ENCODE peak calls at places on chromosome 22, in eight cellular contexts. One of them, this sample, is unnamed.
A peak's percentile ranks its signal among the peaks of the same experiment; 100 is the strongest.

GRCh38 chr22:43260818-43261217 is 73.9 kb upstream of the TTLL12 start:
- DNase-seq in GM23338: no peak
- DNase-seq in activated gamma-delta T cell treated with Interleukin-2 at 50 U/mL for 16 hours: no peak
- DNase-seq in stimulated activated CD8-positive, alpha-beta memory T cell treated with anti-CD3 and anti-CD28 coated beads, Interleukin-15, amount 100 ng/mL, for 4 hours: no peak
- DNase-seq in NCI-H2227 treated with DMSO at 0.1 percent for 48 hours: no peak
- DNase-seq in AG09309: no peak
- DNase-seq in activated CD8-positive, alpha-beta memory T cell treated with anti-CD3 and anti-CD28 coated beads for 4 hours: no peak
- DNase-seq in PC-3: no peak
- DNase-seq in this sample: no peak

GRCh38 chr22:36367066-36367465 is 20.7 kb downstream of the MYH9 start:
- DNase-seq in GM23338: no peak
- DNase-seq in activated gamma-delta T cell treated with Interleukin-2 at 50 U/mL for 16 hours: no peak
- DNase-seq in stimulated activated CD8-positive, alpha-beta memory T cell treated with anti-CD3 and anti-CD28 coated beads, Interleukin-15, amount 100 ng/mL, for 4 hours: no peak
- DNase-seq in NCI-H2227 treated with DMSO at 0.1 percent for 48 hours: no peak
- DNase-seq in AG09309: no peak
- DNase-seq in activated CD8-positive, alpha-beta memory T cell treated with anti-CD3 and anti-CD28 coated beads for 4 hours: no peak
- DNase-seq in PC-3: no peak
- DNase-seq in this sample: no peak

GRCh38 chr22:46107089-46107664 is 43.1 kb upstream of the PPARA start:
- DNase-seq in GM23338: no peak
- DNase-seq in activated gamma-delta T cell treated with Interleukin-2 at 50 U/mL for 16 hours: no peak
- DNase-seq in stimulated activated CD8-positive, alpha-beta memory T cell treated with anti-CD3 and anti-CD28 coated beads, Interleukin-15, amount 100 ng/mL, for 4 hours: no peak
- DNase-seq in NCI-H2227 treated with DMSO at 0.1 percent for 48 hours: no peak
- DNase-seq in AG09309: no peak
- DNase-seq in activated CD8-positive, alpha-beta memory T cell treated with anti-CD3 and anti-CD28 coated beads for 4 hours: no peak
- DNase-seq in PC-3: no peak
- DNase-seq in this sample: no peak

GRCh38 chr22:24129980-24130379 is 51.3 kb upstream of the SUSD2 start:
- DNase-seq in GM23338: no peak
- DNase-seq in activated gamma-delta T cell treated with Interleukin-2 at 50 U/mL for 16 hours: no peak
- DNase-seq in stimulated activated CD8-positive, alpha-beta memory T cell treated with anti-CD3 and anti-CD28 coated beads, Interleukin-15, amount 100 ng/mL, for 4 hours: no peak
- DNase-seq in NCI-H2227 treated with DMSO at 0.1 percent for 48 hours: no peak
- DNase-seq in AG09309: no peak
- DNase-seq in activated CD8-positive, alpha-beta memory T cell treated with anti-CD3 and anti-CD28 coated beads for 4 hours: no peak
- DNase-seq in PC-3: no peak
- DNase-seq in this sample: no peak

GRCh38 chr22:39941661-39942060 is 18.5 kb upstream of the TMA7B start:
- DNase-seq in GM23338: no peak
- DNase-seq in activated gamma-delta T cell treated with Interleukin-2 at 50 U/mL for 16 hours: no peak
- DNase-seq in stimulated activated CD8-positive, alpha-beta memory T cell treated with anti-CD3 and anti-CD28 coated beads, Interleukin-15, amount 100 ng/mL, for 4 hours: no peak
- DNase-seq in NCI-H2227 treated with DMSO at 0.1 percent for 48 hours: no peak
- DNase-seq in AG09309: no peak
- DNase-seq in activated CD8-positive, alpha-beta memory T cell treated with anti-CD3 and anti-CD28 coated beads for 4 hours: no peak
- DNase-seq in PC-3: no peak
- DNase-seq in this sample: no peak

GRCh38 chr22:29782061-29782845 is 15.1 kb downstream of the UQCR10 start:
- DNase-seq in GM23338: no peak
- DNase-seq in activated gamma-delta T cell treated with Interleukin-2 at 50 U/mL for 16 hours: no peak
- DNase-seq in stimulated activated CD8-positive, alpha-beta memory T cell treated with anti-CD3 and anti-CD28 coated beads, Interleukin-15, amount 100 ng/mL, for 4 hours: no peak
- DNase-seq in NCI-H2227 treated with DMSO at 0.1 percent for 48 hours: no peak
- DNase-seq in AG09309: no peak
- DNase-seq in activated CD8-positive, alpha-beta memory T cell treated with anti-CD3 and anti-CD28 coated beads for 4 hours: no peak
- DNase-seq in PC-3: peak; percentile 21
- DNase-seq in this sample: no peak

GRCh38 chr22:27791494-27792241 is 9.9 kb downstream of the MN1 start:
- DNase-seq in GM23338: no peak
- DNase-seq in activated gamma-delta T cell treated with Interleukin-2 at 50 U/mL for 16 hours: no peak
- DNase-seq in stimulated activated CD8-positive, alpha-beta memory T cell treated with anti-CD3 and anti-CD28 coated beads, Interleukin-15, amount 100 ng/mL, for 4 hours: no peak
- DNase-seq in NCI-H2227 treated with DMSO at 0.1 percent for 48 hours: no peak
- DNase-seq in AG09309: no peak
- DNase-seq in activated CD8-positive, alpha-beta memory T cell treated with anti-CD3 and anti-CD28 coated beads for 4 hours: no peak
- DNase-seq in PC-3: no peak
- DNase-seq in this sample: no peak

GRCh38 chr22:46444390-46444854 is 93.0 kb downstream of the CELSR1 start:
- DNase-seq in GM23338: peak; percentile 43
- DNase-seq in activated gamma-delta T cell treated with Interleukin-2 at 50 U/mL for 16 hours: no peak
- DNase-seq in stimulated activated CD8-positive, alpha-beta memory T cell treated with anti-CD3 and anti-CD28 coated beads, Interleukin-15, amount 100 ng/mL, for 4 hours: no peak
- DNase-seq in NCI-H2227 treated with DMSO at 0.1 percent for 48 hours: no peak
- DNase-seq in AG09309: no peak
- DNase-seq in activated CD8-positive, alpha-beta memory T cell treated with anti-CD3 and anti-CD28 coated beads for 4 hours: no peak
- DNase-seq in PC-3: no peak
- DNase-seq in this sample: no peak

GRCh38 chr22:44442186-44442465 is 55.9 kb downstream of the RTL6 start:
- DNase-seq in GM23338: no peak
- DNase-seq in activated gamma-delta T cell treated with Interleukin-2 at 50 U/mL for 16 hours: no peak
- DNase-seq in stimulated activated CD8-positive, alpha-beta memory T cell treated with anti-CD3 and anti-CD28 coated beads, Interleukin-15, amount 100 ng/mL, for 4 hours: no peak
- DNase-seq in NCI-H2227 treated with DMSO at 0.1 percent for 48 hours: no peak
- DNase-seq in AG09309: no peak
- DNase-seq in activated CD8-positive, alpha-beta memory T cell treated with anti-CD3 and anti-CD28 coated beads for 4 hours: no peak
- DNase-seq in PC-3: no peak
- DNase-seq in this sample: no peak

GRCh38 chr22:35688913-35689675 is 28.6 kb upstream of the APOL5 start:
- DNase-seq in GM23338: no peak
- DNase-seq in activated gamma-delta T cell treated with Interleukin-2 at 50 U/mL for 16 hours: no peak
- DNase-seq in stimulated activated CD8-positive, alpha-beta memory T cell treated with anti-CD3 and anti-CD28 coated beads, Interleukin-15, amount 100 ng/mL, for 4 hours: no peak
- DNase-seq in NCI-H2227 treated with DMSO at 0.1 percent for 48 hours: no peak
- DNase-seq in AG09309: no peak
- DNase-seq in activated CD8-positive, alpha-beta memory T cell treated with anti-CD3 and anti-CD28 coated beads for 4 hours: no peak
- DNase-seq in PC-3: no peak
- DNase-seq in this sample: no peak

GRCh38 chr22:35024364-35024692 is 41.6 kb upstream of the ISX start:
- DNase-seq in GM23338: no peak
- DNase-seq in activated gamma-delta T cell treated with Interleukin-2 at 50 U/mL for 16 hours: no peak
- DNase-seq in stimulated activated CD8-positive, alpha-beta memory T cell treated with anti-CD3 and anti-CD28 coated beads, Interleukin-15, amount 100 ng/mL, for 4 hours: no peak
- DNase-seq in NCI-H2227 treated with DMSO at 0.1 percent for 48 hours: no peak
- DNase-seq in AG09309: no peak
- DNase-seq in activated CD8-positive, alpha-beta memory T cell treated with anti-CD3 and anti-CD28 coated beads for 4 hours: no peak
- DNase-seq in PC-3: no peak
- DNase-seq in this sample: no peak

GRCh38 chr22:25563757-25564319 is 637 bp upstream of the GRK3 start:
- DNase-seq in GM23338: peak; percentile 51
- DNase-seq in activated gamma-delta T cell treated with Interleukin-2 at 50 U/mL for 16 hours: no peak
- DNase-seq in stimulated activated CD8-positive, alpha-beta memory T cell treated with anti-CD3 and anti-CD28 coated beads, Interleukin-15, amount 100 ng/mL, for 4 hours: peak; percentile 2
- DNase-seq in NCI-H2227 treated with DMSO at 0.1 percent for 48 hours: no peak
- DNase-seq in AG09309: no peak
- DNase-seq in activated CD8-positive, alpha-beta memory T cell treated with anti-CD3 and anti-CD28 coated beads for 4 hours: no peak
- DNase-seq in PC-3: no peak
- DNase-seq in this sample: no peak

GRCh38 chr22:23193882-23194281 is 13.6 kb downstream of the BCR start:
- DNase-seq in GM23338: no peak
- DNase-seq in activated gamma-delta T cell treated with Interleukin-2 at 50 U/mL for 16 hours: no peak
- DNase-seq in stimulated activated CD8-positive, alpha-beta memory T cell treated with anti-CD3 and anti-CD28 coated beads, Interleukin-15, amount 100 ng/mL, for 4 hours: no peak
- DNase-seq in NCI-H2227 treated with DMSO at 0.1 percent for 48 hours: no peak
- DNase-seq in AG09309: no peak
- DNase-seq in activated CD8-positive, alpha-beta memory T cell treated with anti-CD3 and anti-CD28 coated beads for 4 hours: no peak
- DNase-seq in PC-3: no peak
- DNase-seq in this sample: no peak

GRCh38 chr22:23047742-23048141 is 22.6 kb upstream of the GNAZ start:
- DNase-seq in GM23338: no peak
- DNase-seq in activated gamma-delta T cell treated with Interleukin-2 at 50 U/mL for 16 hours: no peak
- DNase-seq in stimulated activated CD8-positive, alpha-beta memory T cell treated with anti-CD3 and anti-CD28 coated beads, Interleukin-15, amount 100 ng/mL, for 4 hours: no peak
- DNase-seq in NCI-H2227 treated with DMSO at 0.1 percent for 48 hours: no peak
- DNase-seq in AG09309: no peak
- DNase-seq in activated CD8-positive, alpha-beta memory T cell treated with anti-CD3 and anti-CD28 coated beads for 4 hours: no peak
- DNase-seq in PC-3: no peak
- DNase-seq in this sample: no peak

GRCh38 chr22:27724181-27724580 is 77.4 kb downstream of the MN1 start:
- DNase-seq in GM23338: no peak
- DNase-seq in activated gamma-delta T cell treated with Interleukin-2 at 50 U/mL for 16 hours: no peak
- DNase-seq in stimulated activated CD8-positive, alpha-beta memory T cell treated with anti-CD3 and anti-CD28 coated beads, Interleukin-15, amount 100 ng/mL, for 4 hours: no peak
- DNase-seq in NCI-H2227 treated with DMSO at 0.1 percent for 48 hours: no peak
- DNase-seq in AG09309: no peak
- DNase-seq in activated CD8-positive, alpha-beta memory T cell treated with anti-CD3 and anti-CD28 coated beads for 4 hours: no peak
- DNase-seq in PC-3: no peak
- DNase-seq in this sample: no peak

GRCh38 chr22:39940757-39941305 is 19.4 kb upstream of the TMA7B start:
- DNase-seq in GM23338: peak; percentile 53
- DNase-seq in activated gamma-delta T cell treated with Interleukin-2 at 50 U/mL for 16 hours: no peak
- DNase-seq in stimulated activated CD8-positive, alpha-beta memory T cell treated with anti-CD3 and anti-CD28 coated beads, Interleukin-15, amount 100 ng/mL, for 4 hours: no peak
- DNase-seq in NCI-H2227 treated with DMSO at 0.1 percent for 48 hours: no peak
- DNase-seq in AG09309: no peak
- DNase-seq in activated CD8-positive, alpha-beta memory T cell treated with anti-CD3 and anti-CD28 coated beads for 4 hours: no peak
- DNase-seq in PC-3: no peak
- DNase-seq in this sample: no peak

GRCh38 chr22:49413551-49413950 is 414.1 kb downstream of the BRD1 start:
- DNase-seq in GM23338: no peak
- DNase-seq in activated gamma-delta T cell treated with Interleukin-2 at 50 U/mL for 16 hours: no peak
- DNase-seq in stimulated activated CD8-positive, alpha-beta memory T cell treated with anti-CD3 and anti-CD28 coated beads, Interleukin-15, amount 100 ng/mL, for 4 hours: no peak
- DNase-seq in NCI-H2227 treated with DMSO at 0.1 percent for 48 hours: no peak
- DNase-seq in AG09309: no peak
- DNase-seq in activated CD8-positive, alpha-beta memory T cell treated with anti-CD3 and anti-CD28 coated beads for 4 hours: no peak
- DNase-seq in PC-3: no peak
- DNase-seq in this sample: no peak

This sample was measured in epithelial cell of proximal tubule.